ENCODE peak calls at places on chromosome 3, in eight cellular contexts. M is IMR-90; K is upper lobe of right lung; S is SK-N-SH; E is right atrium auricular region; A is A549; I is mesendoderm; W is naive thymus-derived CD4-positive, alpha-beta T cell. T is an unnamed sample.

GRCh38 chr3:127485396-127486170 is 105.0 kb downstream of the TPRA1 start:
- DNase-seq in M (no peak), K (peak; percentile 40), S (no peak), E (no peak), A (no peak), I (no peak), W (no peak), T (no peak)

GRCh38 chr3:104132566-104132997 is 1234.1 kb upstream of the ALCAM start:
- DNase-seq in M (no peak), K (no peak), S (peak; percentile 7), E (no peak), A (no peak), I (no peak), W (no peak), T (no peak)

GRCh38 chr3:138078901-138079344 is 36.5 kb downstream of the DZIP1L start:
- DNase-seq in M (peak; percentile 99), K (no peak), S (no peak), E (no peak), A (peak; percentile 71), I (peak; percentile 60), W (no peak), T (no peak)

GRCh38 chr3:25037049-25037547 is 391.0 kb upstream of the RARB start:
- DNase-seq in M (no peak), K (no peak), S (no peak), E (no peak), A (no peak), I (no peak), W (no peak), T (no peak)

GRCh38 chr3:187400756-187401155 is 32.6 kb downstream of the RTP4 start:
- DNase-seq in M (no peak), K (no peak), S (no peak), E (no peak), A (no peak), I (no peak), W (no peak), T (no peak)

GRCh38 chr3:120093119-120093922 is 926 bp downstream of the GSK3B start:
- DNase-seq in M (peak; percentile 85), K (no peak), S (no peak), E (no peak), A (no peak), I (peak; percentile 94), W (peak; percentile 23), T (no peak)

GRCh38 chr3:171251842-171252241 is 208.4 kb downstream of the TNIK start:
- DNase-seq in M (no peak), K (no peak), S (no peak), E (no peak), A (no peak), I (peak; percentile 57), W (peak; percentile 75), T (no peak)

GRCh38 chr3:45057557-45057956 is 31.5 kb downstream of the CLEC3B start:
- DNase-seq in M (no peak), K (no peak), S (no peak), E (no peak), A (no peak), I (peak; percentile 75), W (no peak), T (no peak)

GRCh38 chr3:58260733-58261132 is 23.1 kb downstream of the ABHD6 start:
- DNase-seq in M (peak; percentile 64), K (no peak), S (no peak), E (no peak), A (no peak), I (no peak), W (no peak), T (no peak)

DNA sequence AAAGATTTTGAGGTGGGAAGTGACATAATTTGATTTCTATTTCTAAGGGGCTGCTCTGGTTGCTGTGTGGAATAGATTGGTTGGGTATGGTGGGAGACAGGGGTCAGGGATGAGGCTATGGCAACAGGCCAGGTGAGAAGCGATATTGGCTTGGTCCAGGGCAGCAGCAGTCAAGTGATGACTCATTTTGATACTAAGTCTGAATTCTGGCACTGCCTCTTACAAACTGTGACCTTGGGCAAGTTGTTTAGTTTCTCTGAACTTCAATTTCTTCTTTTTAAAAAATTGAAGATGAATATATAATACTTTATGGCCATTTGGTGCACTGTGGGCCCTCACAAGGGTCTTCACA is 40.4 kb upstream of the CLSTN2 start:
- DNase-seq in M (no peak), K (no peak), S (no peak), E (no peak), A (no peak), I (no peak), W (no peak), T (peak; percentile 26)
- H3K27ac ChIP-seq in M (no peak overlapping the region), K (no peak overlapping the region), S (no peak overlapping the region), E (peak overlapping the region; percentile 36), A (no peak overlapping the region), I (no peak overlapping the region), W (no peak overlapping the region), T (peak overlapping the region; percentile 49)

GRCh38 chr3:112000971-112001370 is 2.2 kb downstream of the TAGLN3 start:
- DNase-seq in M (peak; percentile 21), K (no peak), S (peak; percentile 15), E (no peak), A (no peak), I (peak; percentile 39), W (no peak), T (no peak)
- H3K27ac ChIP-seq in M (no peak overlapping the region), K (no peak overlapping the region), S (peak overlapping the region; percentile 96), E (no peak overlapping the region), A (no peak overlapping the region), I (no peak overlapping the region), W (no peak overlapping the region), T (no peak overlapping the region)

GRCh38 chr3:157175678-157176077 is 15.7 kb upstream of the CCNL1 start:
- DNase-seq in M (no peak), K (peak; percentile 70), S (peak; percentile 55), E (no peak), A (peak; percentile 24), I (peak; percentile 38), W (peak; percentile 16), T (no peak)
- H3K27ac ChIP-seq in M (peak overlapping the region; percentile 77), K (peak overlapping the region; percentile 96), S (peak overlapping the region; percentile 94), E (peak overlapping the region; percentile 99), A (peak overlapping the region; percentile 97), I (no peak overlapping the region), W (peak overlapping the region; percentile 89), T (peak overlapping the region; percentile 98)

DNA sequence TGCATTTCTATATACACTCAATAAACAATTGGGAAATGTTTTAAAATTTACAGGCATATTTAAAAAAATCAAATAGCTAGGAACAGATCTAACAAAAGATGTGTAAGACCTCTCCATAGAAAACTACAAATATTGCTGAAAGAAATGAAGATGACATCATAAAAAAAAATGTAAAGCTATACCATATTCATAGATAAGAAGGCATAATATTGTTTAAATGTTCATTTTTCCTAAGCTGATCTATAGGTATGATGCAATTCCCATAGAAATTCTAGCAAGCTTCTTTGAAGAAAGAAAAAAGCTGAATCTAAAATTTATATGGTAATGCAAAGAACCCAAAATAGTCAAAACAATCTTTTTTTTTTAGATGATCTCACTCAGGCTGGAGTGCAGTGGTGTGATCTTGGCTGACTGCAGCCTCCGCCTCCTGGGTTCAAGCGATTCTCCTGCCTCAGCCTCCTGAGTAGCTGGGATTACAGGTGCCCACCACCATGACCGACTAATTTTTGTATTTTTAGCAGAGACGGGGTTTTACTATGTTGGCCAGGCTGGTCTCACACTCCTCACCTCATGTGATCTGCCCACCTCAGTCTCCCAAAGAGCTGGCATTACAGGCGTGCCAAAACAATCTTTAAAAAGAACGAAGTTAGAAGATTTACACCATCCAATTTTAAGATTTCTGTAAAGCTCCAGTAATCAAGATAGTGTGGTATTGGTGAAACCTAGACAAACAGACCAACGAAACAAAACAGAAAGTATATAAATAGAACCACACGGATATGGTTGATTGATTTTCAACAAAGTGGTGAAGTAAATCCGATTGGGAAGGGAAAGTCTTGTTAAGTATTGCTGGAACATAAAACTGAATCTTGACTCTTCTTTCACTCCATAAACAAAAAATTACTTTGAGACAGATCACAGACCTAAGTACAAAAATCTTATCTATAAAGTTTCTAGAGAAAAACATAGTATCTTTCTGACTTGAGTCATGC is 6.3 kb upstream of the BHLHE40 start:
- DNase-seq in M (no peak), K (no peak), S (no peak), E (no peak), A (no peak), I (no peak), W (no peak), T (no peak)
- H3K27ac ChIP-seq in M (no peak overlapping the region), K (no peak overlapping the region), S (no peak overlapping the region), E (no peak overlapping the region), A (no peak overlapping the region), I (no peak overlapping the region), W (no peak overlapping the region), T (no peak overlapping the region)

DNA sequence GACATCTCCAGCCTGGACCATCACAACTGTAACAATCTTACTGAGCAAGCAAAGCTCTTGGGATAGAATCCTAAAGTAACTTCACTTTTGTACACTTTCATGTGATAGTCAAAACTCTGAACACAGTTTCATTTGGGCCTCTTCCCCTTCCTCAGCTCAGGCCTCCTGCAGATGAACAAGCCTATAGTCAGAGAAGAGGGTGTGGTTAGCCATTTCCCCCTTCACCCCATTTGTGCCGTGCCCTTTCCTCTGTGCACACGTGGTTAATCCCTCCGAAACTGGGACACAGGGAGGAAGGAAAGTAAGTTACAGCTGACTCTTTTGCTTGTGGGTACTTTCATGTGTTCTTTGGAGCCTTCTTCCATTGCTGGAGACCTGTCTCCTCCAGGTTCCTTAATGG is 29.8 kb upstream of the CSTA start:
- DNase-seq in M (no peak), K (no peak), S (no peak), E (no peak), A (no peak), I (no peak), W (no peak), T (no peak)
- H3K27ac ChIP-seq in M (no peak overlapping the region), K (peak overlapping the region; percentile 53), S (no peak overlapping the region), E (no peak overlapping the region), A (no peak overlapping the region), I (no peak overlapping the region), W (no peak overlapping the region), T (no peak overlapping the region)

DNA sequence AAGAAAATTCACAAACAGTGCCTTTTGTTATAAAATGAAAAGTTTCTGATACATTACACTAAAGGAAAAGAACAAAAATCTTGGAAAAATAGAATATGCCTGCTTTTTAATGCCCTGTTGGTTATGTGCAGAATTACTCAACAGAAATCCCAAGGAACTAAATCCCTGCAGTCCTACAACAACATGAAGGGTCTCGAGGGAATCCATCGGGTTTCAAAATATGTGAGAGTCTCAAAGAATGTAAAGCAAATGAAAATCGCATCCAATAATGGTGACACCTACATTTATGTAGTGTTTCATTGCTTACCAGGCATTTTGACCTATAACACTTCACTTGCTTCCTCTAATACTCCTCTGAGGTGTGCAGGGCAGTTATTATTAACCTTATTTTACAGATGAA is 411.4 kb downstream of the FOXP1 start:
- DNase-seq in M (no peak), K (no peak), S (no peak), E (no peak), A (no peak), I (no peak), W (no peak), T (no peak)
- H3K27ac ChIP-seq in M (peak overlapping the region; percentile 98), K (no peak overlapping the region), S (no peak overlapping the region), E (no peak overlapping the region), A (peak overlapping the region; percentile 79), I (no peak overlapping the region), W (no peak overlapping the region), T (no peak overlapping the region)

DNA sequence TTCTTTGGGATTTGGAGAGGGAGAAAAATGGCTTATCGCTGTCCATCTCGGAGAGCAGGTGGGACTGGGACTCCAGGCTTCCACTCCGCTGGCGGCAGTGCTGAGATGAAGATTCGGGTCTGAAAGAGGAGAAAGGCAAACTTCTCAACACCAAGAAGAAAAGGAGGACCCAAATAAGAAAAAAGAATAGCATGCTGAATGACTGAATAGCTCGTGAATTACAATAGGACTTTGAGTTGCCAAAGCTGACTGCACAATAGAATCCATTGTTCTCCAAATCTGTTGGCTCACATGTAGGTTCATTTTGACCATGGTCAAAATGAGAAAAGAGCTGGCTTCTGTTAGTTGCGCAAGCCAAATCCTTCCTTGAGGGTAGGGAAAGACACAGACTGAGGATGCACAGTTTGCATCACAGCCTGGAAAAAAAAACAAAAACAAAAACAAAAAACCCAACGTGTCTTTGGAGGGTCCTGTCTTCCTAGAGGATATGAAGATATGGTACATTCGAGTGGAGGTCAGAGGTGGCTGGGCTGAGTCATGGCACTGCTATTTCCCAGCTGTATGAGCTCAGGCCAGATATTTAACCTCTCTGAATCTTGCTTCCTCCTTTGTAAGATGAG is 59.3 kb upstream of the LMOD3 start:
- DNase-seq in M (peak; percentile 72), K (no peak), S (no peak), E (no peak), A (no peak), I (peak; percentile 43), W (no peak), T (no peak)
- H3K27ac ChIP-seq in M (no peak overlapping the region), K (no peak overlapping the region), S (no peak overlapping the region), E (no peak overlapping the region), A (peak overlapping the region; percentile 49), I (no peak overlapping the region), W (no peak overlapping the region), T (no peak overlapping the region)